ENCODE peak calls at places on chromosomes 13 and 19, in nine cellular contexts. One of them, this sample, is unnamed.

GRCh38 chr13:39025433-39025839 is 12.5 kb downstream of the PROSER1 start:
- DNase-seq in GM12878: no peak
- DNase-seq in ascending aorta: no peak
- DNase-seq in SK-N-SH: no peak
- DNase-seq in CD8-positive, alpha-beta T cell: no peak
- DNase-seq in SJSA1: no peak
- DNase-seq in upper lobe of right lung: no peak
- DNase-seq in psoas muscle: no peak
- DNase-seq in body of pancreas: no peak
- DNase-seq in this sample: no peak

GRCh38 chr19:18232540-18233223 is 6.4 kb upstream of the PDE4C start:
- DNase-seq in GM12878: no peak
- DNase-seq in ascending aorta: no peak
- DNase-seq in SK-N-SH: peak; percentile 95
- DNase-seq in CD8-positive, alpha-beta T cell: no peak
- DNase-seq in SJSA1: no peak
- DNase-seq in upper lobe of right lung: no peak
- DNase-seq in psoas muscle: no peak
- DNase-seq in body of pancreas: peak; percentile 24
- DNase-seq in this sample: no peak

GRCh38 chr13:85040176-85040660 is 759.0 kb downstream of the SLITRK6 start:
- DNase-seq in GM12878: no peak
- DNase-seq in ascending aorta: no peak
- DNase-seq in SK-N-SH: peak; percentile 23
- DNase-seq in CD8-positive, alpha-beta T cell: no peak
- DNase-seq in SJSA1: no peak
- DNase-seq in upper lobe of right lung: no peak
- DNase-seq in psoas muscle: no peak
- DNase-seq in body of pancreas: no peak
- DNase-seq in this sample: no peak

GRCh38 chr13:20594276-20594675 is 27.3 kb downstream of the IFT88 start:
- DNase-seq in GM12878: no peak
- DNase-seq in ascending aorta: no peak
- DNase-seq in SK-N-SH: no peak
- DNase-seq in CD8-positive, alpha-beta T cell: no peak
- DNase-seq in SJSA1: no peak
- DNase-seq in upper lobe of right lung: no peak
- DNase-seq in psoas muscle: no peak
- DNase-seq in body of pancreas: no peak
- DNase-seq in this sample: no peak

GRCh38 chr13:80339841-80340642 is 884 bp downstream of the SPRY2 start:
- DNase-seq in GM12878: no peak
- DNase-seq in ascending aorta: peak; percentile 76
- DNase-seq in SK-N-SH: peak; percentile 60
- DNase-seq in CD8-positive, alpha-beta T cell: no peak
- DNase-seq in SJSA1: peak; percentile 86
- DNase-seq in upper lobe of right lung: peak; percentile 79
- DNase-seq in psoas muscle: peak; percentile 74
- DNase-seq in body of pancreas: peak; percentile 61
- DNase-seq in this sample: peak; percentile 69

GRCh38 chr13:39855236-39855635 is 199.8 kb downstream of the COG6 start:
- DNase-seq in GM12878: no peak
- DNase-seq in ascending aorta: no peak
- DNase-seq in SK-N-SH: peak; percentile 19
- DNase-seq in CD8-positive, alpha-beta T cell: no peak
- DNase-seq in SJSA1: no peak
- DNase-seq in upper lobe of right lung: no peak
- DNase-seq in psoas muscle: no peak
- DNase-seq in body of pancreas: no peak
- DNase-seq in this sample: no peak

GRCh38 chr13:95298971-95299627 is 2.2 kb downstream of the ABCC4 start:
- DNase-seq in GM12878: no peak
- DNase-seq in ascending aorta: no peak
- DNase-seq in SK-N-SH: no peak
- DNase-seq in CD8-positive, alpha-beta T cell: no peak
- DNase-seq in SJSA1: peak; percentile 56
- DNase-seq in upper lobe of right lung: no peak
- DNase-seq in psoas muscle: no peak
- DNase-seq in body of pancreas: no peak
- DNase-seq in this sample: no peak

GRCh38 chr13:75222031-75222430 is 259.9 kb downstream of the TBC1D4 start:
- DNase-seq in GM12878: no peak
- DNase-seq in ascending aorta: no peak
- DNase-seq in SK-N-SH: no peak
- DNase-seq in CD8-positive, alpha-beta T cell: no peak
- DNase-seq in SJSA1: no peak
- DNase-seq in upper lobe of right lung: no peak
- DNase-seq in psoas muscle: no peak
- DNase-seq in body of pancreas: no peak
- DNase-seq in this sample: no peak

GRCh38 chr13:80469841-80470378 is 129.0 kb upstream of the SPRY2 start:
- DNase-seq in GM12878: no peak
- DNase-seq in ascending aorta: peak; percentile 93
- DNase-seq in SK-N-SH: no peak
- DNase-seq in CD8-positive, alpha-beta T cell: no peak
- DNase-seq in SJSA1: peak; percentile 62
- DNase-seq in upper lobe of right lung: no peak
- DNase-seq in psoas muscle: peak; percentile 89
- DNase-seq in body of pancreas: peak; percentile 38
- DNase-seq in this sample: no peak

GRCh38 chr13:110067355-110068175 is 239.4 kb downstream of the COL4A1 start:
- DNase-seq in GM12878: no peak
- DNase-seq in ascending aorta: no peak
- DNase-seq in SK-N-SH: no peak
- DNase-seq in CD8-positive, alpha-beta T cell: no peak
- DNase-seq in SJSA1: no peak
- DNase-seq in upper lobe of right lung: no peak
- DNase-seq in psoas muscle: no peak
- DNase-seq in body of pancreas: no peak
- DNase-seq in this sample: no peak

GRCh38 chr13:110070046-110070445 is 236.9 kb downstream of the COL4A1 start:
- DNase-seq in GM12878: no peak
- DNase-seq in ascending aorta: no peak
- DNase-seq in SK-N-SH: no peak
- DNase-seq in CD8-positive, alpha-beta T cell: no peak
- DNase-seq in SJSA1: no peak
- DNase-seq in upper lobe of right lung: no peak
- DNase-seq in psoas muscle: no peak
- DNase-seq in body of pancreas: no peak
- DNase-seq in this sample: no peak

GRCh38 chr13:110068176-110068473 is 238.8 kb downstream of the COL4A1 start:
- DNase-seq in GM12878: no peak
- DNase-seq in ascending aorta: no peak
- DNase-seq in SK-N-SH: no peak
- DNase-seq in CD8-positive, alpha-beta T cell: no peak
- DNase-seq in SJSA1: no peak
- DNase-seq in upper lobe of right lung: no peak
- DNase-seq in psoas muscle: no peak
- DNase-seq in body of pancreas: no peak
- DNase-seq in this sample: no peak

GRCh38 chr13:110073982-110074381 is 233.0 kb downstream of the COL4A1 start:
- DNase-seq in GM12878: no peak
- DNase-seq in ascending aorta: no peak
- DNase-seq in SK-N-SH: no peak
- DNase-seq in CD8-positive, alpha-beta T cell: no peak
- DNase-seq in SJSA1: no peak
- DNase-seq in upper lobe of right lung: no peak
- DNase-seq in psoas muscle: no peak
- DNase-seq in body of pancreas: no peak
- DNase-seq in this sample: no peak

GRCh38 chr13:110070511-110071120 is 236.3 kb downstream of the COL4A1 start:
- DNase-seq in GM12878: no peak
- DNase-seq in ascending aorta: no peak
- DNase-seq in SK-N-SH: no peak
- DNase-seq in CD8-positive, alpha-beta T cell: no peak
- DNase-seq in SJSA1: no peak
- DNase-seq in upper lobe of right lung: no peak
- DNase-seq in psoas muscle: no peak
- DNase-seq in body of pancreas: no peak
- DNase-seq in this sample: no peak
- H3K9me3 ChIP-seq in GM12878: no peaks in the 10 kb centered on the region
- H3K9me3 ChIP-seq in ascending aorta: no peaks in the 10 kb centered on the region
- H3K9me3 ChIP-seq in SK-N-SH: no peaks in the 10 kb centered on the region
- H3K9me3 ChIP-seq in CD8-positive, alpha-beta T cell: no peaks in the 10 kb centered on the region
- H3K9me3 ChIP-seq in SJSA1: no peaks in the 10 kb centered on the region
- H3K9me3 ChIP-seq in upper lobe of right lung: no peaks in the 10 kb centered on the region
- H3K9me3 ChIP-seq in psoas muscle: no peaks in the 10 kb centered on the region
- H3K9me3 ChIP-seq in body of pancreas: no peaks in the 10 kb centered on the region
- H3K9me3 ChIP-seq in this sample: no peaks in the 10 kb centered on the region

DNA sequence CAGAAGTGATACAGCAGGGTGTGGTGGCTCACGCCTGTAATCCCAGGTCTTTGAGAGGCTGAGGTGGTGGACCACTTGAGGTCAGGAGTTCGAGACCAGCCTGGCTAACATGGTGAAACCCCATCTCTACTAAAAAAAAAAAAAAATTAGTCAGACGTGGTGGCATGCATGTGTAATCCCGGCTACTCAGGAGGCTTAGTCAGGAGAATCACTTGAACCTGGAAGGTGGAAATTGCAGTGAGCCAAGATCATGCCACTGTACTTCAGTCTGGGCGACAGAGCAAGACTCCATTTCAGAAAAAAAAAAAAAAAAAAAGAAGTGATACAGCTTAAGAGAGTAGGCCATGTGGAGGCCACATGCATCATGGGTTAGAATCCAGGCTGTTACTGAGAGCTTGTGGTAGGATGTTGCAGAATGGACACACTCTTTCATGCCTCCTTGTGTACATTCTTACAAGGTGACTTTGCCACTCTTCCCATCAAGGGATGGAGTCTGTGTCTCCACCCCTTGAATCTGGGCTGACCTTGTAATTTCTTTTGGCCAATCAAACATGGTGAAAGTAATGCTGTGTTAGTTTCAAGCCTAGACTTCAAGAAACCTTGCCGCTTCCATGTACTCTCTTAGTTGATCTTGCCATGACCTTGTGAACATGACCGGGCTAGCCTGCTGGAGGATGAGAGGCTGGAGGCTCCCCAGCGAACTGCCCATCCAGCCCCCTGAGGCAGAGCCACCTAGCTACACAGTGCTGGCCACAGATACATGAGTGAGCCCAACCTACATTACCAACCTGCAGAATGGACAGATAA is 12.3 kb downstream of the FAM187B start:
- DNase-seq in GM12878: no peak
- DNase-seq in ascending aorta: no peak
- DNase-seq in SK-N-SH: no peak
- DNase-seq in CD8-positive, alpha-beta T cell: no peak
- DNase-seq in SJSA1: no peak
- DNase-seq in upper lobe of right lung: peak; percentile 43
- DNase-seq in psoas muscle: no peak
- DNase-seq in body of pancreas: no peak
- DNase-seq in this sample: no peak
- H3K4me1 ChIP-seq in GM12878: peaks cover 35% of the 10 kb centered on the region
- H3K4me1 ChIP-seq in ascending aorta: no peaks in the 10 kb centered on the region
- H3K4me1 ChIP-seq in SK-N-SH: peaks cover 9% of the 10 kb centered on the region
- H3K4me1 ChIP-seq in CD8-positive, alpha-beta T cell: peaks cover 42% of the 10 kb centered on the region
- H3K4me1 ChIP-seq in SJSA1: no peaks in the 10 kb centered on the region
- H3K4me1 ChIP-seq in upper lobe of right lung: peaks cover 39% of the 10 kb centered on the region
- H3K4me1 ChIP-seq in psoas muscle: peaks cover 20% of the 10 kb centered on the region
- H3K4me1 ChIP-seq in body of pancreas: peaks cover 27% of the 10 kb centered on the region
- H3K4me1 ChIP-seq in this sample: peaks cover 52% of the 10 kb centered on the region

DNA sequence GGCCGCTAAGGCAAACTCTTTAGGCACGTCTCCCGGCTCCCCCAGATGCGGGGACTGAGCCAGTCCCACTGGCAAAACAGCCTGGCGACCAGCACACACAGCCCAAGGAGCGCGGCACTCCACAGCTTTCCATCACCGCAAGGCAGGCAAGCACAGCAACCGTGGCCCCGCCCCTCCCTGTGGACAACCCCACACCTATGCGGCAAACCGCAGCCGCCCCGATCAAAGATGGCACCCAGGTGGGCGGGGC is 1.9 kb downstream of the PEG3 start:
- DNase-seq in GM12878: no peak
- DNase-seq in ascending aorta: no peak
- DNase-seq in SK-N-SH: no peak
- DNase-seq in CD8-positive, alpha-beta T cell: no peak
- DNase-seq in SJSA1: no peak
- DNase-seq in upper lobe of right lung: no peak
- DNase-seq in psoas muscle: no peak
- DNase-seq in body of pancreas: no peak
- DNase-seq in this sample: no peak
- H3K9me3 ChIP-seq in GM12878: peaks cover 6% of the 10 kb centered on the region
- H3K9me3 ChIP-seq in ascending aorta: no peaks in the 10 kb centered on the region
- H3K9me3 ChIP-seq in SK-N-SH: no peaks in the 10 kb centered on the region
- H3K9me3 ChIP-seq in CD8-positive, alpha-beta T cell: peaks cover 3% of the 10 kb centered on the region
- H3K9me3 ChIP-seq in SJSA1: peaks cover 36% of the 10 kb centered on the region
- H3K9me3 ChIP-seq in upper lobe of right lung: no peaks in the 10 kb centered on the region
- H3K9me3 ChIP-seq in psoas muscle: no peaks in the 10 kb centered on the region
- H3K9me3 ChIP-seq in body of pancreas: no peaks in the 10 kb centered on the region
- H3K9me3 ChIP-seq in this sample: peaks cover 5% of the 10 kb centered on the region

DNA sequence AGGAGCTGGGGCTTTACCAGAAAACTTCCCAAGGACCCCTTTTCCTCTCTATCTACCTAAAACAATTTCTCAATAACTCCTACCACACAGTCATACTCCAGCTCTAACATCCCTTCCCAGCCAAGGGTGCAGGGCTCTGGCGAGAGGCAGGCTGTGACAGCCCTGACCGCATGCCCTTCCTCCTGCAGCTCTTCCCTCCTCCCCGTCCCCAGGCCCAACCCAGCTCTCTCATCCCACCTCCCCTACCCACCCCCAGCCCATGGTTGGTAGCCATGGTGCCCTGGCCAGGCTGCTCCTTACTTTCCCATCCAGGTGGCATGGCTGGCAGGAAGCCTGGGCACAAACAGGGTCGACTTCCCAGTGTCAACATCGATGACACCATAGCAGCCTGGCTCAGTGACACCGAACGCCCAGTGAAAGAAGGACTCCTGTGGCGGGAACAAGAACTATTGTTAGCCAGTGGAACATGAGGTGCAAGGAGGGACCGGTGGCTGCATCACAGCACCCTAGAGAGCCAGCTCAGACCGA is 10.8 kb downstream of the PEPD start:
- DNase-seq in GM12878: no peak
- DNase-seq in ascending aorta: no peak
- DNase-seq in SK-N-SH: no peak
- DNase-seq in CD8-positive, alpha-beta T cell: no peak
- DNase-seq in SJSA1: no peak
- DNase-seq in upper lobe of right lung: no peak
- DNase-seq in psoas muscle: no peak
- DNase-seq in body of pancreas: no peak
- DNase-seq in this sample: no peak
- H3K4me1 ChIP-seq in GM12878: no peaks in the 10 kb centered on the region
- H3K4me1 ChIP-seq in ascending aorta: no peaks in the 10 kb centered on the region
- H3K4me1 ChIP-seq in SK-N-SH: peaks cover 46% of the 10 kb centered on the region
- H3K4me1 ChIP-seq in CD8-positive, alpha-beta T cell: peaks cover 10% of the 10 kb centered on the region
- H3K4me1 ChIP-seq in SJSA1: peaks cover 21% of the 10 kb centered on the region
- H3K4me1 ChIP-seq in upper lobe of right lung: peaks cover 5% of the 10 kb centered on the region
- H3K4me1 ChIP-seq in psoas muscle: peaks cover 5% of the 10 kb centered on the region
- H3K4me1 ChIP-seq in body of pancreas: no peaks in the 10 kb centered on the region
- H3K4me1 ChIP-seq in this sample: no peaks in the 10 kb centered on the region

This sample was measured in lower lobe of right lung.